ENCODE peak calls at places on chromosomes 11 and 22, in six cellular contexts. T is breast epithelium, U is stomach, S is uterus, E is AG10803, O is A549. Q is an unnamed sample.
A peak's percentile ranks its signal among the peaks of the same experiment; 100 is the strongest.

GRCh38 chr22:25878933-25879332 is 136.9 kb downstream of the MYO18B start:
- DNase-seq in S (no peak), T (no peak), O (no peak), E (no peak), U (no peak), Q (no peak)

GRCh38 chr11:121540627-121541026 is 87.9 kb upstream of the SORL1-AS1 start:
- DNase-seq in T (no peak), E (no peak), U (no peak), O (no peak), S (no peak), Q (no peak)

GRCh38 chr11:119720311-119720710 is 8.7 kb downstream of the NECTIN1 start:
- DNase-seq in E (no peak), O (no peak), T (no peak), S (no peak), U (no peak), Q (no peak)

GRCh38 chr11:112744041-112744440 is 217.2 kb upstream of the NCAM1 start:
- DNase-seq in O (no peak), E (no peak), U (no peak), S (no peak), T (no peak), Q (no peak)

GRCh38 chr22:48717883-48718817 is 1109.5 kb downstream of the BRD1 start:
- DNase-seq in O (no peak), T (no peak), U (no peak), S (no peak), E (no peak), Q (no peak)

GRCh38 chr11:114085965-114086364 is 26.5 kb downstream of the ZBTB16 start:
- DNase-seq in S (no peak), U (peak; percentile 74), O (no peak), T (peak; percentile 64), E (no peak), Q (no peak)

GRCh38 chr22:20656902-20657836 is 116.7 kb upstream of the SERPIND1 start:
- DNase-seq in U (no peak), T (no peak), O (no peak), S (no peak), E (no peak), Q (no peak)

GRCh38 chr22:23583836-23584235 is 3.7 kb upstream of the IGLL1 start:
- DNase-seq in S (no peak), O (no peak), T (no peak), U (no peak), E (no peak), Q (no peak)

GRCh38 chr11:87359401-87359800 is 321.7 kb downstream of the TMEM135 start:
- DNase-seq in S (no peak), T (no peak), E (no peak), U (no peak), O (no peak), Q (no peak)

GRCh38 chr11:26335903-26336302 is 4.0 kb downstream of the ANO3 start:
- DNase-seq in U (no peak), O (no peak), E (no peak), T (no peak), S (no peak), Q (peak; percentile 51)

GRCh38 chr22:22945195-22945594 is 57.6 kb downstream of the IGLL5 start:
- DNase-seq in T (peak; percentile 40), U (peak; percentile 21), E (no peak), O (no peak), S (no peak), Q (no peak)

GRCh38 chr11:19691815-19692214 is 20.8 kb upstream of the NAV2 start:
- DNase-seq in O (no peak), S (no peak), T (no peak), U (no peak), E (peak; percentile 26), Q (no peak)

GRCh38 chr11:79331251-79331901 is 109.5 kb downstream of the TENM4 start:
- DNase-seq in T (no peak), S (no peak), E (no peak), U (no peak), O (no peak), Q (no peak)

GRCh38 chr22:42964994-42965699 is 49.8 kb downstream of the PACSIN2 start:
- DNase-seq in T (no peak), E (peak; percentile 49), S (no peak), O (no peak), U (no peak), Q (peak; percentile 49)

GRCh38 chr11:35487532-35488078 is 37.8 kb downstream of the PAMR1 start:
- DNase-seq in T (no peak), E (peak; percentile 77), O (no peak), S (peak; percentile 48), U (no peak), Q (peak; percentile 48)

GRCh38 chr11:118620529-118621070 is 13.2 kb downstream of the PHLDB1 start:
- DNase-seq in T (no peak), S (no peak), O (no peak), U (no peak), E (no peak), Q (no peak)

GRCh38 chr11:13334068-13334785 is 56.6 kb downstream of the BMAL1 start:
- DNase-seq in S (no peak), E (no peak), U (no peak), O (no peak), T (no peak), Q (peak; percentile 24)

GRCh38 chr11:111798279-111798678 is 32.1 kb upstream of the PPP2R1B start:
- DNase-seq in E (no peak), O (no peak), U (no peak), T (no peak), S (no peak), Q (no peak)

GRCh38 chr22:47292546-47293320 is 530.3 kb downstream of the TBC1D22A start:
- DNase-seq in E (no peak), U (peak; percentile 27), T (peak; percentile 27), O (no peak), S (peak; percentile 1), Q (peak; percentile 74)

GRCh38 chr11:3104051-3104714 is 47.0 kb upstream of the CARS1 start:
- DNase-seq in S (no peak), E (no peak), U (peak; percentile 11), T (no peak), O (no peak), Q (no peak)

GRCh38 chr11:68653486-68654430 is 30.6 kb upstream of the GAL start:
- DNase-seq in U (no peak), T (peak; percentile 42), O (no peak), E (no peak), S (no peak), Q (no peak)

GRCh38 chr11:63670738-63671321 is 346 bp downstream of the ATL3 start:
- DNase-seq in S (peak; percentile 56), O (peak; percentile 62), T (no peak), E (no peak), U (peak; percentile 72), Q (peak; percentile 85)

GRCh38 chr11:82720267-82720666 is 13.4 kb downstream of the FAM181B start:
- DNase-seq in T (no peak), O (no peak), S (no peak), U (no peak), E (no peak), Q (no peak)

GRCh38 chr11:57428643-57429042 is 1.7 kb upstream of the SLC43A3 start:
- DNase-seq in E (no peak), U (no peak), O (no peak), S (no peak), T (no peak), Q (no peak)

GRCh38 chr11:57429946-57430345 is 3.0 kb upstream of the SLC43A3 start:
- DNase-seq in O (no peak), U (peak; percentile 27), S (no peak), E (no peak), T (no peak), Q (no peak)

GRCh38 chr11:57432017-57432590 is 5.2 kb upstream of the SLC43A3 start:
- DNase-seq in S (no peak), E (no peak), O (no peak), U (no peak), T (no peak), Q (no peak)

GRCh38 chr11:57432714-57433163 is 5.8 kb upstream of the SLC43A3 start:
- DNase-seq in U (no peak), T (no peak), S (no peak), O (no peak), E (peak; percentile 54), Q (peak; percentile 87)

DNA sequence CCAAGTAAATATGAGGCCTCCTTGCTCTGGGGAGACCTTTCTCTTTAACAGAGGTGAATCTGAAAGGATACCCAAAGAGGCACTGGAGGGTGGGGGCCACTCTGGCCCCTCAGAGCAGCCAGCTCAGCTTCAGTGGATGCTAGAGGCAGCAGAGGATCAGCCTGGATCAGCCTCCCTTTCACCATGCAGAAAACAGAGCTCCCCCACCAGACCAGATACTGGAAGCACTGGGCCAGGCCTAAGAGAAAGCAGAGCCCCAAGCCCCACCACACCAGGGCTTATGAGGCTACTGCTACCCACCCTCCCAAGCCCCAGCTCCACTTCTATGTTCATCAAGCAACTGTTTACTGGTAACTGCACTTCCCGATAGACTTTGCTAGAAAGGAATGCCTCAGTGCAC is 4.0 kb upstream of the SLC43A3 start:
- DNase-seq in S (no peak), T (no peak), O (no peak), U (no peak), E (no peak), Q (no peak)
- TF ChIP-seq CTCF in S (no peak), T (no peak), O (no peak), U (no peak), E (no peak), Q (no peak)

GRCh38 chr11:67442504-67443398 is 525 bp downstream of the CORO1B start:
- DNase-seq in U (no peak), E (no peak), S (no peak), O (no peak), T (no peak), Q (peak; percentile 37)
- H3K4me3 ChIP-seq in U (peak overlapping the region; percentile 78), E (peak overlapping the region; percentile 82), S (peak overlapping the region; percentile 93), O (peak overlapping the region; percentile 97), T (peak overlapping the region; percentile 79), Q (peak overlapping the region; percentile 87)

GRCh38 chr11:93541884-93542752 is 1.1 kb downstream of the SMCO4 start:
- DNase-seq in U (peak; percentile 46), S (peak; percentile 51), T (no peak), E (peak; percentile 41), O (peak; percentile 38), Q (peak; percentile 68)
- TF ChIP-seq CTCF in U (no peak), S (no peak), T (no peak), E (no peak), O (no peak), Q (no peak)

GRCh38 chr22:30903876-30904460 is 64.6 kb downstream of the MORC2 start:
- DNase-seq in T (no peak), E (no peak), U (peak; percentile 17), O (no peak), S (no peak), Q (no peak)
- H3K4me3 ChIP-seq in T (no peak overlapping the region), E (no peak overlapping the region), U (no peak overlapping the region), O (no peak overlapping the region), S (no peak overlapping the region), Q (no peak overlapping the region)

DNA sequence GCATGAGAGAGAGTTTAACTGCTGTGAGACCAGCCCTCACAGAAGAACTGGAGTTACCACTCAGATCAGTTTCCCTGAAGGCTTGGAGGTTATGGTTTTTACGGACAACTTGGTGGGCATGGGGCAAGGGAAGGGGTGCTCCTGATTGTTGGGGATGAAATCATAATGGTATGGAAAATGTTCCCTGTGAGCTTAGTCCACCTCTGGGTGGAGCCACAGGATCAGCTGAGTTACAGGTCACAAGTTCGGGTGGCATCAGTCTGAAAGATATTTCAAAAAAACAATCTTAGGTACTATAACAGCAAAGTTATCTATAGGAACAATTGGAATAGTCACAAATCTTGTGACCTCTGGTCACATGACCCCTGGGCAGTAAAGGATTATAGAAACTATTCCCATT is 162.9 kb downstream of the DLG2 start:
- DNase-seq in O (no peak), S (no peak), T (no peak), U (no peak), E (no peak), Q (no peak)
- TF ChIP-seq CTCF in O (no peak), S (no peak), T (no peak), U (no peak), E (no peak), Q (no peak)

GRCh38 chr22:39240841-39241631 is 3.7 kb downstream of the PDGFB start:
- DNase-seq in T (peak; percentile 78), O (peak; percentile 29), S (no peak), E (peak; percentile 15), U (peak; percentile 71), Q (no peak)
- H3K4me3 ChIP-seq in T (peak overlapping the region; percentile 80), O (no peak overlapping the region), S (no peak overlapping the region), E (no peak overlapping the region), U (peak overlapping the region; percentile 65), Q (no peak overlapping the region)